ENCODE peak calls at places on chromosome 2, in four cellular contexts. One of them, this sample, is unnamed.

GRCh38 chr2:46697830-46698323 is 217.7 kb downstream of the MCFD2 start:
- DNase-seq in HepG2: peak
- DNase-seq in H1: no peak
- DNase-seq in K562: no peak
- DNase-seq in this sample: no peak

GRCh38 chr2:45812039-45812500 is 160.6 kb downstream of the PRKCE start:
- DNase-seq in HepG2: no peak
- DNase-seq in K562: no peak
- DNase-seq in H1: no peak
- DNase-seq in this sample: no peak

GRCh38 chr2:145022671-145023330 is 502.9 kb upstream of the ZEB2 start:
- DNase-seq in K562: no peak
- DNase-seq in H1: no peak
- DNase-seq in HepG2: no peak
- DNase-seq in this sample: no peak

GRCh38 chr2:132577693-132578092 is 92.3 kb downstream of the LYPD1 start:
- DNase-seq in H1: no peak
- DNase-seq in K562: no peak
- DNase-seq in HepG2: no peak
- DNase-seq in this sample: no peak

GRCh38 chr2:1869248-1869647 is 124.9 kb upstream of the PXDN start:
- DNase-seq in K562: no peak
- DNase-seq in HepG2: no peak
- DNase-seq in H1: no peak
- DNase-seq in this sample: no peak

GRCh38 chr2:141348481-141348880 is 782.3 kb downstream of the LRP1B start:
- DNase-seq in HepG2: no peak
- DNase-seq in H1: no peak
- DNase-seq in K562: no peak
- DNase-seq in this sample: no peak

GRCh38 chr2:1509271-1509995 is 96.2 kb downstream of the TPO start:
- DNase-seq in H1: no peak
- DNase-seq in K562: no peak
- DNase-seq in HepG2: no peak
- DNase-seq in this sample: no peak

GRCh38 chr2:31429759-31430438 is 15.4 kb upstream of the XDH start:
- DNase-seq in H1: no peak
- DNase-seq in K562: no peak
- DNase-seq in HepG2: no peak
- DNase-seq in this sample: no peak

GRCh38 chr2:161077367-161078210 is 82.6 kb upstream of the TANK start:
- DNase-seq in HepG2: no peak
- DNase-seq in H1: no peak
- DNase-seq in K562: no peak
- DNase-seq in this sample: no peak

GRCh38 chr2:200188851-200189250 is 117.6 kb upstream of the SPATS2L start:
- DNase-seq in H1: no peak
- DNase-seq in K562: no peak
- DNase-seq in HepG2: no peak
- DNase-seq in this sample: no peak

GRCh38 chr2:112032615-112033457 is 22.2 kb upstream of the TMEM87B start:
- DNase-seq in HepG2: no peak
- DNase-seq in K562: no peak
- DNase-seq in H1: peak
- DNase-seq in this sample: no peak

GRCh38 chr2:230299618-230300017 is 27.4 kb upstream of the SP140L start:
- DNase-seq in HepG2: no peak
- DNase-seq in H1: no peak
- DNase-seq in K562: no peak
- DNase-seq in this sample: no peak

GRCh38 chr2:121030523-121030922 is 254.5 kb downstream of the TFCP2L1 start:
- DNase-seq in K562: no peak
- DNase-seq in HepG2: no peak
- DNase-seq in H1: no peak
- DNase-seq in this sample: no peak

GRCh38 chr2:181074457-181074856 is 94.1 kb downstream of the UBE2E3 start:
- DNase-seq in H1: no peak
- DNase-seq in K562: no peak
- DNase-seq in HepG2: no peak
- DNase-seq in this sample: no peak

GRCh38 chr2:234686088-234686890 is 189.4 kb upstream of the ARL4C start:
- DNase-seq in H1: peak
- DNase-seq in K562: no peak
- DNase-seq in HepG2: peak
- DNase-seq in this sample: peak

GRCh38 chr2:201730651-201731280 is 32.3 kb upstream of the MPP4 start:
- DNase-seq in K562: no peak
- DNase-seq in H1: no peak
- DNase-seq in HepG2: no peak
- DNase-seq in this sample: no peak

GRCh38 chr2:9737053-9737875 is 106.0 kb upstream of the TAF1B start:
- DNase-seq in K562: peak
- DNase-seq in H1: no peak
- DNase-seq in HepG2: peak
- DNase-seq in this sample: no peak

GRCh38 chr2:62215306-62216064 is 19.6 kb downstream of the B3GNT2 start:
- DNase-seq in K562: no peak
- DNase-seq in H1: no peak
- DNase-seq in HepG2: no peak
- DNase-seq in this sample: no peak

DNA sequence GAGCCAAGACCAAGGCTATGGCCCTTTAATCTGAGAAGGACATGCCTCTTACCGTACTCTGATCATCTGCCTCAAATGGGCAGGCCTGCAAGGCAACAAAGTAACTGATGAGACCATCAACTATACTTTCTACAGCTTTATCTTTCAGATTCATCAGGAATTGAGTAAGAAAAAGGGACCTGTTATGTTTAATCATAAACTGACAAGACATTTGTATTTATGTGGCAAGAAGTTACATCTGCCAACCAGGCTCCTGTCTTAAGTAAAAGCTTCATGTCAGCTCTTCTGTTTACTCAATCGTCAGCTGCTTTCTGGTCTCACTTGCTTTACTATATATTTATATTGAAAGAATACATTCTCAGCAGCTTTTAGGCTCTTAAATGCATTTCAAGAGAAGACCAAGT is 163.7 kb downstream of the ETAA1 start:
- DNase-seq in H1: no peak
- DNase-seq in HepG2: no peak
- DNase-seq in K562: no peak
- DNase-seq in this sample: no peak
- TF ChIP-seq USF2 in H1: no peak
- TF ChIP-seq USF2 in HepG2: no peak
- TF ChIP-seq USF2 in K562: no peak
- TF ChIP-seq USF2 in this sample: no peak

GRCh38 chr2:134021830-134022524 is 231.9 kb upstream of the MGAT5 start:
- DNase-seq in HepG2: no peak
- DNase-seq in H1: no peak
- DNase-seq in K562: no peak
- DNase-seq in this sample: no peak
- TF ChIP-seq ATF3 in HepG2: no peak
- TF ChIP-seq ATF3 in H1: no peak
- TF ChIP-seq ATF3 in K562: no peak
- TF ChIP-seq ATF3 in this sample: no peak

DNA sequence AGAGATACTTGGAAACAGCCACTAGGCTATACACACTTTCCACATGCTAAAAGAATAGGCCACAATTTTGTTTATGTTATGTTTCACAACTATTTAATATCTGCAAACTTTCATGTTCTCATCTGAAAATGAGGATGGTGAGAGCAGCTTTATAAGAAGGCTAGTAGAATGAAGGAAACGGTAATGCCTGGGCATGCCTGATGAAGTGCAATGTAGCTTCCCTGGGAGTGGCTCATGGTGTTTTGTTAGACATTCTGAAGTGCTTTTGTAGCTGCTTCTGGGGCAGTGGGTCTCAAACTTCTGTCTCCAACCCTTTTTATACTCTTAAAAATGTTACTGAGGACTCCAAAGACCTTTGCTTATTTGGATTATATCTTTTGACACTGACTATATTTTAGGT is 193.3 kb upstream of the VWC2L start:
- DNase-seq in K562: no peak
- DNase-seq in HepG2: no peak
- DNase-seq in H1: no peak
- DNase-seq in this sample: no peak
- TF ChIP-seq USF2 in K562: no peak
- TF ChIP-seq USF2 in HepG2: no peak
- TF ChIP-seq USF2 in H1: no peak
- TF ChIP-seq USF2 in this sample: no peak

GRCh38 chr2:67055387-67056304 is 341.5 kb upstream of the ETAA1 start:
- DNase-seq in H1: no peak
- DNase-seq in HepG2: peak
- DNase-seq in K562: no peak
- DNase-seq in this sample: no peak

GRCh38 chr2:67046568-67046967 is 350.6 kb upstream of the ETAA1 start:
- DNase-seq in H1: no peak
- DNase-seq in HepG2: no peak
- DNase-seq in K562: no peak
- DNase-seq in this sample: no peak

GRCh38 chr2:67054725-67055124 is 342.4 kb upstream of the ETAA1 start:
- DNase-seq in HepG2: no peak
- DNase-seq in K562: no peak
- DNase-seq in H1: no peak
- DNase-seq in this sample: no peak

GRCh38 chr2:67048314-67048713 is 348.8 kb upstream of the ETAA1 start:
- DNase-seq in HepG2: no peak
- DNase-seq in H1: no peak
- DNase-seq in K562: no peak
- DNase-seq in this sample: no peak

GRCh38 chr2:67050621-67051020 is 346.5 kb upstream of the ETAA1 start:
- DNase-seq in K562: no peak
- DNase-seq in HepG2: no peak
- DNase-seq in H1: no peak
- DNase-seq in this sample: no peak
- TF ChIP-seq ATF3 in K562: no peak
- TF ChIP-seq ATF3 in HepG2: no peak
- TF ChIP-seq ATF3 in H1: no peak
- TF ChIP-seq ATF3 in this sample: no peak

GRCh38 chr2:33806041-33806440 is 206.9 kb upstream of the FAM98A start:
- DNase-seq in H1: no peak
- DNase-seq in HepG2: no peak
- DNase-seq in K562: no peak
- DNase-seq in this sample: no peak
- TF ChIP-seq USF2 in H1: no peak
- TF ChIP-seq USF2 in HepG2: no peak
- TF ChIP-seq USF2 in K562: no peak
- TF ChIP-seq USF2 in this sample: no peak

GRCh38 chr2:239819974-239820555 is 205.1 kb downstream of the NDUFA10 start:
- DNase-seq in K562: peak
- DNase-seq in HepG2: no peak
- DNase-seq in H1: no peak
- DNase-seq in this sample: no peak

GRCh38 chr2:239820836-239821693 is 204.1 kb downstream of the NDUFA10 start:
- DNase-seq in HepG2: no peak
- DNase-seq in K562: no peak
- DNase-seq in H1: no peak
- DNase-seq in this sample: no peak

GRCh38 chr2:239819091-239819973 is 205.8 kb downstream of the NDUFA10 start:
- DNase-seq in K562: no peak
- DNase-seq in HepG2: no peak
- DNase-seq in H1: no peak
- DNase-seq in this sample: no peak

GRCh38 chr2:239822146-239822945 is 202.8 kb downstream of the NDUFA10 start:
- DNase-seq in H1: peak
- DNase-seq in K562: no peak
- DNase-seq in HepG2: no peak
- DNase-seq in this sample: no peak

GRCh38 chr2:239821694-239822075 is 203.5 kb downstream of the NDUFA10 start:
- DNase-seq in HepG2: no peak
- DNase-seq in K562: no peak
- DNase-seq in H1: no peak
- DNase-seq in this sample: no peak
- TF ChIP-seq ATF3 in HepG2: no peak
- TF ChIP-seq ATF3 in K562: no peak
- TF ChIP-seq ATF3 in H1: no peak
- TF ChIP-seq ATF3 in this sample: no peak

This sample was measured in WTC11.